ENCODE peak calls at places on chromosome 18, in eight cellular contexts. One of them, this sample, is unnamed.

GRCh38 chr18:76988015-76988826 is 144.4 kb downstream of the MBP start:
- DNase-seq in T-cell: no peak
- DNase-seq in NCI-H69: no peak
- DNase-seq in caudate nucleus: no peak
- DNase-seq in Daoy: no peak
- DNase-seq in neuronal stem cell: no peak
- DNase-seq in B cell: no peak
- DNase-seq in NCI-H1105: no peak
- DNase-seq in this sample: no peak

GRCh38 chr18:57409650-57410049 is 25.5 kb upstream of the ONECUT2 start:
- DNase-seq in T-cell: no peak
- DNase-seq in NCI-H69: no peak
- DNase-seq in caudate nucleus: no peak
- DNase-seq in Daoy: no peak
- DNase-seq in neuronal stem cell: no peak
- DNase-seq in B cell: no peak
- DNase-seq in NCI-H1105: no peak
- DNase-seq in this sample: no peak

GRCh38 chr18:46387426-46388131 is 269.4 kb downstream of the LOXHD1 start:
- DNase-seq in T-cell: no peak
- DNase-seq in NCI-H69: peak
- DNase-seq in caudate nucleus: no peak
- DNase-seq in Daoy: peak
- DNase-seq in neuronal stem cell: no peak
- DNase-seq in B cell: no peak
- DNase-seq in NCI-H1105: no peak
- DNase-seq in this sample: no peak

GRCh38 chr18:26482567-26482966 is 65.8 kb downstream of the KCTD1 start:
- DNase-seq in T-cell: no peak
- DNase-seq in NCI-H69: peak
- DNase-seq in caudate nucleus: no peak
- DNase-seq in Daoy: peak
- DNase-seq in neuronal stem cell: no peak
- DNase-seq in B cell: no peak
- DNase-seq in NCI-H1105: no peak
- DNase-seq in this sample: peak

GRCh38 chr18:25853716-25854465 is 236.5 kb downstream of the SS18 start:
- DNase-seq in T-cell: no peak
- DNase-seq in NCI-H69: no peak
- DNase-seq in caudate nucleus: peak
- DNase-seq in Daoy: peak
- DNase-seq in neuronal stem cell: no peak
- DNase-seq in B cell: no peak
- DNase-seq in NCI-H1105: no peak
- DNase-seq in this sample: no peak

GRCh38 chr18:52869942-52870907 is 530.2 kb downstream of the DCC start:
- DNase-seq in T-cell: no peak
- DNase-seq in NCI-H69: peak
- DNase-seq in caudate nucleus: no peak
- DNase-seq in Daoy: no peak
- DNase-seq in neuronal stem cell: peak
- DNase-seq in B cell: no peak
- DNase-seq in NCI-H1105: no peak
- DNase-seq in this sample: peak

GRCh38 chr18:48398074-48398473 is 11.1 kb downstream of the ZBTB7C start:
- DNase-seq in T-cell: no peak
- DNase-seq in NCI-H69: no peak
- DNase-seq in caudate nucleus: no peak
- DNase-seq in Daoy: no peak
- DNase-seq in neuronal stem cell: no peak
- DNase-seq in B cell: no peak
- DNase-seq in NCI-H1105: no peak
- DNase-seq in this sample: no peak

GRCh38 chr18:2111456-2111855 is 459.8 kb downstream of the METTL4 start:
- DNase-seq in T-cell: no peak
- DNase-seq in NCI-H69: no peak
- DNase-seq in caudate nucleus: no peak
- DNase-seq in Daoy: peak
- DNase-seq in neuronal stem cell: no peak
- DNase-seq in B cell: no peak
- DNase-seq in NCI-H1105: no peak
- DNase-seq in this sample: no peak

GRCh38 chr18:1618364-1618763 is 713.7 kb downstream of the ADCYAP1 start:
- DNase-seq in T-cell: no peak
- DNase-seq in NCI-H69: no peak
- DNase-seq in caudate nucleus: no peak
- DNase-seq in Daoy: no peak
- DNase-seq in neuronal stem cell: no peak
- DNase-seq in B cell: no peak
- DNase-seq in NCI-H1105: no peak
- DNase-seq in this sample: no peak

GRCh38 chr18:74669136-74669798 is 71.6 kb downstream of the ZNF407 start:
- DNase-seq in T-cell: no peak
- DNase-seq in NCI-H69: no peak
- DNase-seq in caudate nucleus: no peak
- DNase-seq in Daoy: no peak
- DNase-seq in neuronal stem cell: no peak
- DNase-seq in B cell: no peak
- DNase-seq in NCI-H1105: no peak
- DNase-seq in this sample: no peak

GRCh38 chr18:37222383-37223378 is 342.9 kb downstream of the CELF4 start:
- DNase-seq in T-cell: no peak
- DNase-seq in NCI-H69: no peak
- DNase-seq in caudate nucleus: no peak
- DNase-seq in Daoy: no peak
- DNase-seq in neuronal stem cell: no peak
- DNase-seq in B cell: no peak
- DNase-seq in NCI-H1105: no peak
- DNase-seq in this sample: no peak

GRCh38 chr18:10856146-10856545 is 293.2 kb downstream of the PIEZO2 start:
- DNase-seq in T-cell: no peak
- DNase-seq in NCI-H69: no peak
- DNase-seq in caudate nucleus: no peak
- DNase-seq in Daoy: peak
- DNase-seq in neuronal stem cell: no peak
- DNase-seq in B cell: no peak
- DNase-seq in NCI-H1105: no peak
- DNase-seq in this sample: no peak

GRCh38 chr18:75115514-75115913 is 93.4 kb downstream of the PTGR3 start:
- DNase-seq in T-cell: no peak
- DNase-seq in NCI-H69: no peak
- DNase-seq in caudate nucleus: no peak
- DNase-seq in Daoy: no peak
- DNase-seq in neuronal stem cell: no peak
- DNase-seq in B cell: no peak
- DNase-seq in NCI-H1105: no peak
- DNase-seq in this sample: no peak

This sample was measured in H1.